ENCODE peak calls at places on chromosome 18, in ten cellular contexts. A, D, I, U, V, O, H, T, Q and W are unnamed samples.

GRCh38 chr18:6744816-6745455 is 15.4 kb downstream of the ARHGAP28 start:
- DNase-seq in U (no peak), O (no peak), T (no peak), H (no peak), A (no peak), I (no peak), V (no peak), Q (no peak), D (peak), W (no peak)

GRCh38 chr18:26233208-26233607 is 7.0 kb downstream of the TAF4B start:
- DNase-seq in Q (no peak), O (no peak), V (no peak), U (no peak), I (peak), A (no peak), D (no peak), T (no peak), H (no peak), W (no peak)

GRCh38 chr18:23864620-23865019 is 149.9 kb upstream of the TTC39C start:
- DNase-seq in O (no peak), A (no peak), I (no peak), H (no peak), Q (no peak), T (peak), D (no peak), U (no peak), V (no peak), W (peak)

GRCh38 chr18:44637210-44638051 is 43.3 kb upstream of the SETBP1 start:
- DNase-seq in V (no peak), Q (no peak), D (peak), H (no peak), O (no peak), T (no peak), U (no peak), A (no peak), I (no peak), W (peak)

GRCh38 chr18:63757541-63757940 is 17.7 kb upstream of the SERPINB7 start:
- DNase-seq in U (no peak), T (no peak), D (no peak), H (no peak), Q (no peak), I (no peak), O (no peak), V (no peak), A (no peak), W (no peak)

GRCh38 chr18:37019157-37019571 is 190.2 kb downstream of the KIAA1328 start:
- DNase-seq in D (peak), A (peak), Q (no peak), T (no peak), I (peak), V (peak), H (peak), O (no peak), U (no peak), W (no peak)

GRCh38 chr18:9482790-9483189 is 7.5 kb downstream of the RALBP1 start:
- DNase-seq in T (no peak), D (no peak), A (no peak), V (no peak), H (no peak), U (no peak), Q (no peak), O (no peak), I (no peak), W (no peak)

GRCh38 chr18:77161954-77162353 is 29.4 kb upstream of the MBP start:
- DNase-seq in I (no peak), A (no peak), D (no peak), U (no peak), O (no peak), V (no peak), H (no peak), Q (no peak), T (no peak), W (no peak)

GRCh38 chr18:29188760-29189159 is 1011.8 kb upstream of the CDH2 start:
- DNase-seq in H (no peak), T (no peak), V (no peak), Q (no peak), U (no peak), D (peak), A (no peak), I (no peak), O (no peak), W (no peak)

GRCh38 chr18:42192251-42193248 is 237.5 kb downstream of the PIK3C3 start:
- DNase-seq in T (no peak), Q (no peak), U (no peak), H (peak), A (no peak), D (peak), I (no peak), O (no peak), V (no peak), W (no peak)

GRCh38 chr18:26003391-26003790 is 87.0 kb downstream of the SS18 start:
- DNase-seq in V (no peak), D (no peak), O (no peak), I (no peak), A (no peak), U (no peak), H (peak), T (no peak), Q (no peak), W (no peak)

GRCh38 chr18:72444756-72445155 is 99.4 kb downstream of the CBLN2 start:
- DNase-seq in Q (no peak), A (no peak), O (no peak), T (no peak), H (no peak), V (no peak), I (peak), D (no peak), U (no peak), W (no peak)

GRCh38 chr18:51009071-51009470 is 20.9 kb upstream of the SMAD4 start:
- DNase-seq in D (peak), O (no peak), I (no peak), T (no peak), A (no peak), U (no peak), H (no peak), Q (no peak), V (no peak), W (no peak)

GRCh38 chr18:8948471-8949149 is 153.9 kb upstream of the NDUFV2 start:
- DNase-seq in U (no peak), O (peak), A (no peak), V (peak), H (peak), I (no peak), T (no peak), D (peak), Q (no peak), W (no peak)

DNA sequence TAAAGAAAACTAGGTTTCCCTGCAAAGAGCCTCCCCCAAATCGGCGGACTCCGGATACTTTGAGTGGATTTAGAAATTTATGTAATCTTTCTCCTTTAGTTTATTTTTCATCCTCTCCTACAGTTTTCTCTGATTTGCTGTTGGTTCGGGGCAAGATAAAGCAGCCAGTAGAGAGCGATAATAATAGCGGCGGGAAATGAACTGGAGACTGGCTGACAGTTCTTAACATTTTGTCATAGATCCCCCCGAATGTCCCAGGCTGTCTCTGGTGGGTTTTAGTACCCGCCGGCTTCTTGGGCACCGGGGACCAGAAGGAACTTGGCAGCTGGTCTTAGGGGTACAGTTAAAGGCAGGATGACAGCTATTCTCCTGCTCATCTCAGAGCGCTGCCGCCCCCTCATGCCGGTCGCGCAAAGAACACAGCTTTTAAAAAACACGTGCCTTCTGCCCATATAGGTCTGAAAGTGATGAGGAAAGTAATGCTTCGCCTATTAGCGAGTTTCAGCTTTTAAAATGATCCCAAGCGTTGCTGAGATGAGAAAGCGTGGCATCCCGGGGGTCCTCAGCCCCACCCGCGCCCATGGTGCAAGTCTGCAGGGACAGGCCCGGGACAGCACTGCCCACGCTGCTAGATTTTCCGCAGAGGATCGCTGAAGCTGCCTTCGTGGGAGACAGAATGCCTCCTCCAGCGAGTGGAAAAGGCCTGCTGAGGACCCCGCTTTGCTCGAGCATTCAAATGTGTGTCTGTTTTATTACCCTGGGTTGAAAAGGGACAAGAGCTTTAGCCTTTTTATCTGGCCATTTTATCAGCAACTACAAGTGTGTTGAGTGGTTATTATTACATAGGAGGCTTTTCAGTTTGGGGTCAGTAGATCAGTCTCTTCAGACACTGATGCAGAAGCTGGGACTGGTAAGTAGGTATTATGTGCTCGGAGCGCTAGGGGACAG is 3.8 kb downstream of the ONECUT2 start:
- DNase-seq in I (no peak), D (no peak), O (no peak), H (no peak), U (no peak), A (no peak), T (no peak), Q (no peak), V (no peak), W (no peak)
- TF ChIP-seq CTCF in I (no peak), D (no peak), O (no peak), H (no peak), U (no peak), A (no peak), T (no peak), Q (no peak), V (no peak), W (no peak)

DNA sequence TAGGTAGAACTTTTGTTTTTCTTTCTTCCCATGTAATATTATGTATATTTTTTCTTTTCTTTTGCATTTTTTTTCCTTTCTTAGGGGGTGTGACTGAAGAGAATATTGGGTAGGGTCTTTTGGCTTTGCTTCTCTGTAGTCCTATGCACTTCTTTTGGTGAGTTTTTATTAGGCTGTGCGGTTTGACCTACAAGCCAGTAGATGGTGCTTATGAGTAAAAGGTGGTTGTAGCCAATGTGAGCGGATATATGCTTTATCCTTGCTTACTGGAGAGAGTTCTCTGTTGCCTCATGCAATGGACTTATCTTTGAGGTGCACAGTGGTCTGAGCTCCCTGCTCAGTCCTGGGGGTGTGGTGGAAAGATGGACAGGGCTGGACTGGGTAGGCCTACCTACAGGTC is 52.7 kb downstream of the DSEL start:
- DNase-seq in U (no peak), Q (no peak), H (peak), V (no peak), D (no peak), O (no peak), A (no peak), I (no peak), T (no peak), W (no peak)
- TF ChIP-seq CTCF in U (no peak), Q (no peak), H (peak), V (peak), D (peak), O (no peak), A (no peak), I (peak), T (no peak), W (no peak)

GRCh38 chr18:34726286-34727004 is 16.3 kb downstream of the DTNA start:
- DNase-seq in T (no peak), I (no peak), U (no peak), D (no peak), A (no peak), V (no peak), O (no peak), H (no peak), Q (no peak), W (no peak)
- TF ChIP-seq CTCF in T (no peak), I (no peak), U (no peak), D (no peak), A (no peak), V (no peak), O (no peak), H (no peak), Q (no peak), W (no peak)

GRCh38 chr18:2466978-2467377 is 104.3 kb downstream of the METTL4 start:
- DNase-seq in U (no peak), T (no peak), H (no peak), D (no peak), I (no peak), A (no peak), O (no peak), V (no peak), Q (no peak), W (no peak)

GRCh38 chr18:2471523-2471922 is 99.8 kb downstream of the METTL4 start:
- DNase-seq in V (no peak), H (no peak), U (no peak), Q (no peak), O (no peak), T (no peak), D (no peak), I (no peak), A (no peak), W (no peak)
- TF ChIP-seq CTCF in V (peak), H (peak), U (no peak), Q (no peak), O (no peak), T (no peak), D (no peak), I (peak), A (no peak), W (no peak)

DNA sequence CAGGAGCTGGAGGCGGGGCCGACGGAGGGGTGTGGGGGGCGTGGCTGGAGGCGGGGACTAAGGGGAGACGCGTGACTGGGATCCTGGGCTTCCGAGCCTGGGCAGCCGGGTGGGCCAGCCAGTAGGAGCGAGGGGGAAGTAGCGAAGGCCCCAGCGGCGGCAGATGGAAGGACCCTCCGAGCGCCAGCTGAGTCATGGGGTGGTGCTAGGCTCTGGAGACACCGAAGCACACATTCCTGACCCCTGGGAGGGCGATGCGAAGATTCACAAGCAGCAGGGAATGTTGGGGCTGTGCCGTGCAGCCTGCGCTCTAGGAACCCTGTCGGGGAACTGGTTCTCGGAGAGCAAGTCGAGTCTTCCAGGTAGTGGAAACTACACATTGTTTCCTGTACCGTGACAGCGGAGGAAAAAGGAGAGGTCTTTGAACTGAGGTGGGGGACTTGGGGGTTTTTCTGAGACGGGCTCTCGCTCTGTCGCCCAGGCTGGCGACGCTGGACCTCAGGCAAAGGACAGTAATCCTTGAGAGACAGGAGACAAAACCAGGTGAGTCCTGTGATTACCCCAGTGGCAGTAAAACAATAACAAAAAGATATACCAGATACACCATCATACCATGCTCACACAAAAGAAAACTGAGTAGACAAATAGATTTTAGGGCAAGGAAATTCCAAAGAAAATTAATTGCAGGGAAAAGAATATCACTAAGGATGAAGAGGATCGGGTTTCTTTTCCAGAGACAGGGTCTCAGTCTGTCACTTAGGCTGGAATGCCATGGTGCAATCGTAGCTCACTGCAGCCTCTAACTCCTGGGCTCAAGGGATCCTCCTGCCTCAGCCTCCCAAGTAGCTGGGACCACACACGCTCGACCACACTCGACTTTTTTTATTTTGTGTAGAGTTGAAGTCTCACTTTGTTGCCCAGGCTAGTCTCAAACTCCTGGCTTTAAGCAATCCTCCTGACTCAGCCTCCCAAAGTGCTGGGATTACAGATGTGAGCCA is 828 bp upstream of the AFG3L2 start:
- DNase-seq in V (no peak), Q (no peak), I (no peak), D (peak), A (no peak), U (no peak), O (no peak), H (no peak), T (peak), W (no peak)
- TF ChIP-seq CTCF in V (peak), Q (peak), I (peak), D (no peak), A (peak), U (peak), O (no peak), H (peak), T (peak), W (no peak)

DNA sequence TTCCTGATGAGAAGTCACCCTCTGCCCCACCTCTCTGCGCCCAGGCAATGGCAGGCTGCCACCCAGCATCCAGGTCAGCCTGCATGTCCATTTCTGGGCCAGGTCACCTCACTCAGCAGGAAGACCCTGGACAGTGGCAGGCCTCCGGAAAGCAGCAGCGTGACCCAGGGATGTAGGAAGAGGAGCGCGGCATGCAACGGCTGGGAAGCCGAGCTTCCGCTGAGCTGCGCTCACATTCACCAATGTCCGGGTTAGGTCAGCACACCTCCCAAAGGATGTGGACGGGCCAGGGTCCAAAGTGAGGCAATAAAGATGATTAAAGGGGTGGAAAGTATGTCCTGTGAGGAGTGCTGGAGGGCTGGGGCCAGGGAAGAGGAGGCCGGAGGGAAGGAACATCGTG is 174.5 kb downstream of the CTIF start:
- DNase-seq in U (peak), H (peak), O (no peak), A (no peak), D (no peak), T (no peak), Q (peak), I (no peak), V (no peak), W (no peak)
- TF ChIP-seq CTCF in U (no peak), H (no peak), O (no peak), A (no peak), D (no peak), T (no peak), Q (no peak), I (no peak), V (no peak), W (no peak)